ENCODE peak calls at places on chromosomes 12 and 14, in four cellular contexts. P, G, V and O are unnamed samples.

GRCh38 chr14:35368993-35369392 is 35.6 kb downstream of the NFKBIA start:
- DNase-seq in P (no peak), V (no peak), G (no peak), O (no peak)

GRCh38 chr14:60922050-60922449 is 58.8 kb downstream of the TRMT5 start:
- DNase-seq in P (no peak), G (peak), V (no peak), O (no peak)

GRCh38 chr14:104239185-104239775 is 100.9 kb downstream of the KIF26A start:
- DNase-seq in P (no peak), V (no peak), G (no peak), O (no peak)

GRCh38 chr12:124829008-124829707 is 34.5 kb downstream of the SCARB1 start:
- DNase-seq in G (peak), P (no peak), V (peak), O (no peak)

GRCh38 chr14:33692762-33693161 is 258.1 kb downstream of the EGLN3 start:
- DNase-seq in V (no peak), G (peak), P (no peak), O (no peak)

GRCh38 chr12:75528272-75528671 is 16.9 kb upstream of the KRR1 start:
- DNase-seq in G (no peak), P (no peak), V (peak), O (no peak)

GRCh38 chr12:20194171-20194570 is 174.2 kb upstream of the PDE3A start:
- DNase-seq in P (peak), G (peak), V (peak), O (no peak)

GRCh38 chr14:105064721-105065143 is 498 bp downstream of the GPR132 start:
- DNase-seq in V (no peak), P (peak), G (peak), O (no peak)

GRCh38 chr12:46920503-46920902 is 94.7 kb upstream of the SLC38A4 start:
- DNase-seq in P (no peak), V (no peak), G (no peak), O (no peak)

GRCh38 chr12:28814246-28814645 is 334.8 kb upstream of the FAR2 start:
- DNase-seq in G (no peak), P (no peak), V (no peak), O (no peak)

GRCh38 chr14:70909788-70910614 is 2.7 kb downstream of the PCNX1 start:
- DNase-seq in V (peak), P (no peak), G (no peak), O (no peak)

GRCh38 chr12:96047621-96048211 is 12.3 kb upstream of the LTA4H start:
- DNase-seq in G (peak), V (no peak), P (no peak), O (no peak)

GRCh38 chr12:130526813-130527212 is 189.1 kb downstream of the PIWIL1 start:
- DNase-seq in G (no peak), P (peak), V (peak), O (peak)

GRCh38 chr14:53542692-53543091 is 389.6 kb upstream of the DDHD1 start:
- DNase-seq in G (peak), P (no peak), V (no peak), O (no peak)

GRCh38 chr12:12800406-12801180 is 12.6 kb upstream of the DDX47 start:
- DNase-seq in V (no peak), G (peak), P (no peak), O (no peak)

GRCh38 chr12:71958993-71959588 is 20.4 kb downstream of the TPH2 start:
- DNase-seq in P (no peak), V (peak), G (peak), O (no peak)

GRCh38 chr12:25377475-25378179 is 126.9 kb upstream of the KRAS start:
- DNase-seq in V (peak), P (no peak), G (peak), O (no peak)

GRCh38 chr12:26058308-26058707 is 66.5 kb downstream of the BHLHE41 start:
- DNase-seq in V (no peak), P (no peak), G (no peak), O (no peak)

GRCh38 chr12:50151047-50151687 is 16.0 kb downstream of the CERS5 start:
- DNase-seq in G (peak), P (no peak), V (no peak), O (no peak)

GRCh38 chr12:77236066-77236465 is 170.7 kb upstream of the E2F7 start:
- DNase-seq in G (no peak), V (no peak), P (no peak), O (no peak)

GRCh38 chr12:40833818-40834217 is 141.6 kb downstream of the CNTN1 start:
- DNase-seq in V (no peak), G (no peak), P (no peak), O (no peak)

GRCh38 chr14:38469156-38469555 is 213.3 kb upstream of the CLEC14A start:
- DNase-seq in G (peak), P (no peak), V (no peak), O (no peak)

GRCh38 chr12:65306229-65306602 is 27.7 kb downstream of the MSRB3 start:
- DNase-seq in G (peak), V (no peak), P (no peak), O (no peak)

GRCh38 chr12:25670076-25671055 is 117.3 kb upstream of the LMNTD1 start:
- DNase-seq in P (no peak), G (peak), V (peak), O (no peak)

GRCh38 chr14:52402812-52403526 is 88.9 kb downstream of the PTGER2 start:
- DNase-seq in P (no peak), G (peak), V (no peak), O (no peak)

GRCh38 chr14:96624661-96625435 is 122.7 kb downstream of the PAPOLA start:
- DNase-seq in V (no peak), P (peak), G (no peak), O (no peak)

GRCh38 chr12:68798880-68799229 is 9.1 kb upstream of the MDM2 start:
- DNase-seq in V (no peak), G (no peak), P (no peak), O (no peak)

GRCh38 chr14:69358233-69358963 is 39.7 kb downstream of the ERH start:
- DNase-seq in P (no peak), G (peak), V (no peak), O (no peak)

GRCh38 chr14:77603654-77604270 is 12.7 kb downstream of the SPTLC2 start:
- DNase-seq in G (no peak), V (no peak), P (no peak), O (no peak)

GRCh38 chr14:64507376-64508156 is 3.0 kb downstream of the ZBTB1 start:
- DNase-seq in G (peak), P (no peak), V (peak), O (no peak)

GRCh38 chr12:93943766-93944165 is 204.6 kb upstream of the PLXNC1 start:
- DNase-seq in V (peak), P (no peak), G (peak), O (no peak)

GRCh38 chr14:39268393-39268792 is 34.7 kb downstream of the MIA2 start:
- DNase-seq in P (no peak), V (peak), G (peak), O (no peak)

GRCh38 chr12:92108651-92109050 is 37.0 kb downstream of the BTG1 start:
- DNase-seq in P (no peak), V (peak), G (peak), O (no peak)

GRCh38 chr12:69685810-69686209 is 13.3 kb downstream of the BEST3 start:
- DNase-seq in G (peak), P (no peak), V (no peak), O (no peak)

GRCh38 chr14:24249230-24250021 is 7.0 kb upstream of the TINF2 start:
- DNase-seq in G (no peak), V (no peak), P (no peak), O (no peak)

GRCh38 chr12:32457251-32458025 is 58.1 kb downstream of the FGD4 start:
- DNase-seq in G (peak), V (no peak), P (no peak), O (no peak)

GRCh38 chr12:53860426-53861223 is 78.0 kb upstream of the HOXC13 start:
- DNase-seq in P (no peak), V (no peak), G (no peak), O (no peak)

GRCh38 chr12:53856132-53856531 is 82.5 kb upstream of the HOXC13 start:
- DNase-seq in V (no peak), P (no peak), G (no peak), O (no peak)
- H4K5ac ChIP-seq in V (no peak), P (no peak), G (no peak), O (no peak)

GRCh38 chr14:92005019-92005418 is 34.8 kb downstream of the TRIP11 start:
- DNase-seq in V (no peak), P (no peak), G (no peak), O (no peak)
- H4K5ac ChIP-seq in V (no peak), P (no peak), G (no peak), O (no peak)

GRCh38 chr14:21768875-21769257 is 95.2 kb upstream of the OR4E1 start:
- DNase-seq in V (no peak), P (no peak), G (no peak), O (no peak)
- H4K5ac ChIP-seq in V (no peak), P (no peak), G (no peak), O (no peak)

GRCh38 chr12:57133013-57133569 is 4.8 kb downstream of the LRP1 start:
- DNase-seq in P (no peak), G (peak), V (peak), O (no peak)
- H4K5ac ChIP-seq in P (no peak), G (no peak), V (no peak), O (no peak)

DNA sequence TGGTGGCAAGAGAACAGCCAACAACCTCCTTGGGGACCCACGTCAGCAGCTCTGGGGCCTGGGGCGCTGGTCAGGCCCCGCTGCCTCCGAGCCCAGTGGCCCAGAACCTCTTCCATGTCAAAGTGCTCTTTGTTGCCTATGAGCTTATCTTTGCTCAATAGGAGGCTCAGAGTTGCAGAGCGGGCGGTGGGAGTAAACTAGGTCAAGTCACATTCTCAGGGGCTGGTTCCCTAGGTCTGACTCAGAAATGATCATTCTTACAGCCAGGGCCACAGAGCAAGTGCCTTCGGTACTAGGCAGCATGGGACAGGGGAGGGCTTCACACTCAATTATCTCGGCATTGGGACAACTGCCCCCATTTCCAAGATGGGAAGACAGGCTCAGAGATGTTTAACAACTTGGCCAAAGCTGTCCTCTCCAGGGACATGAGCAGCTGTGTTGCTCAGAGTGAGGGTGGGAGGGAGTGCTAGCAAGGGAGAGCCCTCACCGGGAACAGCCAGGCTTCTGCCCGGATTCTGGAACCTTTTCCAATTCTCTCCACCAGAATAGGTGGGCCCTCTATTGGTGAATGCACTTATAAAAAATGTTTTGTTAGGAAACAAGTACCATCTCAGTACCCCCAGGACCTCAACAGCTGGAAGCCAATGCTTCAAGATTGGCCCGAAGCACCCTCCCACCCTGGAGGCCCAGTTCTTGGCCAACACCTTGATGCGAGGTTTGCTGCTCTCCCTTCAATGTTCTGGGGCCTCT is 11.9 kb downstream of the SLC25A29 start:
- DNase-seq in G (no peak), P (no peak), V (no peak), O (no peak)
- H4K5ac ChIP-seq in G (no peak), P (no peak), V (no peak), O (no peak)